ENCODE peak calls at places on chromosomes 12 and 14, in four cellular contexts. Y is WTC11, Z is HepG2, Q is K562. V is an unnamed sample.

GRCh38 chr12:57216014-57216891 is at the start of gene NXPH4:
- DNase-seq in Y (peak), Z (no peak), Q (peak), V (peak)

GRCh38 chr12:65885716-65886115 is 61.4 kb downstream of the HMGA2 start:
- DNase-seq in Y (no peak), Z (no peak), Q (no peak), V (no peak)

GRCh38 chr12:40980346-40981005 is 207.6 kb upstream of the PDZRN4 start:
- DNase-seq in Y (no peak), Z (no peak), Q (no peak), V (no peak)

GRCh38 chr12:12839886-12840285 is 26.7 kb downstream of the DDX47 start:
- DNase-seq in Y (no peak), Z (no peak), Q (no peak), V (peak)

GRCh38 chr12:62632521-62632920 is 165.9 kb downstream of the MON2 start:
- DNase-seq in Y (peak), Z (peak), Q (no peak), V (no peak)

GRCh38 chr12:49982246-49983229 is 9.8 kb downstream of the AQP6 start:
- DNase-seq in Y (no peak), Z (no peak), Q (no peak), V (no peak)

GRCh38 chr14:75307700-75308379 is 29.2 kb downstream of the FOS start:
- DNase-seq in Y (peak), Z (peak), Q (peak), V (peak)

GRCh38 chr12:19031032-19031431 is 98.5 kb upstream of the PLEKHA5 start:
- DNase-seq in Y (no peak), Z (no peak), Q (no peak), V (no peak)

GRCh38 chr14:99975190-99975589 is 90.0 kb upstream of the EVL start:
- DNase-seq in Y (no peak), Z (no peak), Q (no peak), V (no peak)

GRCh38 chr14:33564774-33565630 is 385.9 kb downstream of the EGLN3 start:
- DNase-seq in Y (no peak), Z (peak), Q (peak), V (no peak)

GRCh38 chr14:102415671-102416070 is 52.9 kb downstream of the TECPR2 start:
- DNase-seq in Y (no peak), Z (no peak), Q (no peak), V (no peak)

GRCh38 chr12:62865860-62866407 is 69.0 kb downstream of the PPM1H start:
- DNase-seq in Y (peak), Z (no peak), Q (no peak), V (no peak)

GRCh38 chr12:22250762-22251161 is 83.7 kb downstream of the ST8SIA1 start:
- DNase-seq in Y (no peak), Z (no peak), Q (no peak), V (no peak)

GRCh38 chr12:102631274-102631673 is 150.9 kb upstream of the IGF1 start:
- DNase-seq in Y (no peak), Z (no peak), Q (no peak), V (no peak)

GRCh38 chr12:127193341-127193740 is 1073.6 kb upstream of the TMEM132C start:
- DNase-seq in Y (no peak), Z (no peak), Q (no peak), V (no peak)

GRCh38 chr14:55152052-55152753 is 23.2 kb downstream of the LGALS3 start:
- DNase-seq in Y (no peak), Z (no peak), Q (no peak), V (no peak)

GRCh38 chr12:6632026-6632978 is 3.5 kb downstream of the LPAR5 start:
- DNase-seq in Y (no peak), Z (no peak), Q (no peak), V (no peak)

GRCh38 chr14:62213516-62213915 is 451.3 kb downstream of the SNAPC1 start:
- DNase-seq in Y (no peak), Z (no peak), Q (no peak), V (peak)

GRCh38 chr14:55789442-55789841 is 209.4 kb downstream of the KTN1 start:
- DNase-seq in Y (no peak), Z (no peak), Q (no peak), V (no peak)

GRCh38 chr12:92593734-92594402 is 108.9 kb upstream of the PLEKHG7 start:
- DNase-seq in Y (no peak), Z (peak), Q (no peak), V (no peak)

GRCh38 chr14:70602254-70602653 is 1.8 kb upstream of the MED6 start:
- DNase-seq in Y (no peak), Z (no peak), Q (no peak), V (no peak)

GRCh38 chr12:42732908-42733411 is 143.4 kb upstream of the PRICKLE1 start:
- DNase-seq in Y (no peak), Z (no peak), Q (no peak), V (no peak)

GRCh38 chr12:8697476-8698131 is at the start of gene RIMKLB:
- DNase-seq in Y (peak), Z (no peak), Q (peak), V (peak)

GRCh38 chr14:69316449-69317391 is 56.8 kb downstream of the GALNT16 start:
- DNase-seq in Y (peak), Z (no peak), Q (no peak), V (no peak)
- TF ChIP-seq ELF4 in Y (no peak), Z (no peak), Q (no peak), V (no peak)

DNA sequence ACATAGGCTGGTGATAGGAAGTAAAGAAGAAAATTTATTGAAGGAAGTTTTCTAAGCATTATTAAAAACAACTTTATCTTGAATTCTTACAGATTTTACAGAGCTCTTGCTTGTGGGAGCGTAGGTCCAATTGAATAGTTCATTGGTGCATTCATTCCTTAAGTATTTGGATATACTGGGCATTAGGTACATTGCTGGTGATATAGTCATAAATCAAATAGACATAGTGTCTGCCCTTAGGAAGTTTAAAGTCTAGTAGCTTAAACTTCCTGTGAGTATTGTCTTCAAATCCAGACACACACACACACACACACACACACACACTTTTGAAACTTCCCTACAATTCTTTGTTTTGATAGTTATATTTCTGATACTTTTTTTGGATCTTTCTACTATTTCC is 226.7 kb downstream of the FUT8 start:
- DNase-seq in Y (no peak), Z (peak), Q (no peak), V (no peak)
- TF ChIP-seq SP1 in Y (no peak), Z (no peak), Q (no peak), V (no peak)

GRCh38 chr14:60508707-60509437 is at the start of gene SIX6:
- DNase-seq in Y (peak), Z (no peak), Q (no peak), V (no peak)

GRCh38 chr14:60506462-60506984 is 2.4 kb upstream of the SIX6 start:
- DNase-seq in Y (peak), Z (no peak), Q (no peak), V (no peak)

GRCh38 chr14:60506010-60506409 is 2.9 kb upstream of the SIX6 start:
- DNase-seq in Y (no peak), Z (no peak), Q (no peak), V (no peak)

GRCh38 chr14:60508363-60508706 is 611 bp upstream of the SIX6 start:
- DNase-seq in Y (no peak), Z (no peak), Q (no peak), V (no peak)

DNA sequence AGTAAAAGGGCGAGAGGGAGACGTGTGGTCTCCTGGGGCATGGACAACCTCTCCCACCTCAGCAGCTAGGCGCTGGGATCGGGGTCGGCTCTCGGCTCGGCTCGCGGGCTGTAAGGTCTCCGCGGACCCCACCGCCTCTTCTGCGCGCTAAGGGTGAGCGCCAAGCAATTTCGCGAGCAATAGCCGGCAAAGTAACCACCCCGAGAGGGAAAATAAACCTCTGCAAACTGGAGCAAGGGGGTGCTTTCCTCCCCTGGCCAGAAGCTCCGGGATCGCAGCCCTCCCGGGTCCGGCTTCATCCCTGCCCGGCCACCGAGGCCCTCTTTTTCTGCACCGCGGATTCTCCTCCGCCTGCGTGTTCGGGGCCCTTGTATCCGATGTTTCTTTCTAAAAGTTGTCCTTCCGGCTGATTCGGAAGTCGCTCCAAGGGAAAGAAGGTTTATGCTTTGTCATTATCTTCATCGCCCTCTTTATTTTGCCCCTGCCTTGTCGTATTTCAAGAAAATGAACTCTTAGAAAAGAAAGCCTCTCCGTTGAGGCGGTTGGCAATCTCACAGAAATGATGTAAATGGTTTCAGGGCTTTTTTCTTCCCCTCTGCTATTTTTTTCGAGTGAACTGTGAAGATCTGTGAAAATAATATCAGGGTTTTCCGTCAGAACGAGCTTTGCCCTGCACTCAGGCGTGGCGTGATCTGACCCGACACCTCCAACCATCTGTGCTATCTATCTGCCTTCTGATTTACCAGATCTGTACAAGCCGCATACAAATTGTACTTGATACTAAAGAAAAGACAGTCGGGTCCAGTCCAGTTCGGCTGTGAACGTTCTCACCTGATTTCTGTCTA is 1.7 kb upstream of the SIX6 start:
- DNase-seq in Y (peak), Z (no peak), Q (no peak), V (no peak)
- TF ChIP-seq ELF4 in Y (no peak), Z (no peak), Q (no peak), V (no peak)

GRCh38 chr12:117684471-117684870 is 284.3 kb downstream of the KSR2 start:
- DNase-seq in Y (no peak), Z (no peak), Q (no peak), V (no peak)

GRCh38 chr12:117686210-117686609 is 282.6 kb downstream of the KSR2 start:
- DNase-seq in Y (no peak), Z (no peak), Q (no peak), V (no peak)

GRCh38 chr12:117689857-117690256 is 278.9 kb downstream of the KSR2 start:
- DNase-seq in Y (no peak), Z (no peak), Q (no peak), V (no peak)

GRCh38 chr12:117686911-117687377 is 281.8 kb downstream of the KSR2 start:
- DNase-seq in Y (no peak), Z (peak), Q (no peak), V (no peak)

GRCh38 chr12:117685115-117685926 is 283.5 kb downstream of the KSR2 start:
- DNase-seq in Y (peak), Z (peak), Q (peak), V (peak)
- TF ChIP-seq SP1 in Y (no peak), Z (no peak), Q (no peak), V (no peak)

GRCh38 chr12:117662220-117662619 is 300.8 kb upstream of the NOS1 start:
- DNase-seq in Y (no peak), Z (no peak), Q (no peak), V (no peak)

GRCh38 chr12:117660896-117661295 is 299.5 kb upstream of the NOS1 start:
- DNase-seq in Y (no peak), Z (no peak), Q (no peak), V (no peak)

GRCh38 chr12:117658226-117658625 is 296.8 kb upstream of the NOS1 start:
- DNase-seq in Y (no peak), Z (no peak), Q (no peak), V (no peak)

GRCh38 chr12:117664169-117664568 is 302.7 kb upstream of the NOS1 start:
- DNase-seq in Y (no peak), Z (no peak), Q (no peak), V (no peak)

DNA sequence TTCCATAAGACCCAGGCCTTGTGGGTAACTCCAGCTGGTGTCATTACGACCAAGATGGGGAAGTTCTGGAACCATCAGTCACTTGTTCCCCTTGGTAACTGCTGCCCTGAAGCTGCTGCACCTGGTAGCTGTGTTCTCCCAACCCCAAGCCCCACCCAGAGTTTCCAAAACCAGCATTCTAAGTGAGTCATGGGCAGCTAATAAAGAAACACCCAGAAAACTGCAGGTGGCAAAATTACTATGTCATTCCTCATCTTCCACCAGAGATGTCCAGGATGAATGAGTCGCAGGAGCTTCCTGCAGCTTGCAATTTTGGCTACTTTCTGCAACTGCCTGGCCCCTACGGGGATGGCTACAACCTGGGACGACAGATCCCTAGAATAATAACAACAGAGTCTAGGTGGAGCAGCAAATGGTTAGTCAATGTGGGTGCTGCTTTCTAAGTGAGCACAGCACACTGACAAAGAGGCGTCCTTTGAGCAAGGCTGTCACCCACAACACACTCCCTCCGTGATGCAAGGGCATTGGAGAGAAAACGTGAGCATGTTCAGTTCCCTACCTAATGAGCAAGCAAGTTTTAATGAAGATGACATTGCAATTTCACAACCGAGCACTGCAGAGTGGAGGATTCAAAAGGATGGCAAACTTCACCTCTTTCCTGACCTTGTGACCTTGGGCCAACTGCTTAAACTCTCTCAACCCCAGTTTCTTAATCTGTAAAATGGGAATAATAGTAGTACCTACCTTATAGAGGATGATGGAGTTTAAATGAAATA is 301.4 kb upstream of the NOS1 start:
- DNase-seq in Y (no peak), Z (no peak), Q (no peak), V (no peak)
- TF ChIP-seq ELF4 in Y (no peak), Z (no peak), Q (no peak), V (no peak)

GRCh38 chr12:118374909-118375308 is 1.4 kb upstream of the SUDS3 start:
- DNase-seq in Y (no peak), Z (no peak), Q (no peak), V (no peak)

GRCh38 chr12:118376089-118377004 is at the start of gene SUDS3:
- DNase-seq in Y (peak), Z (peak), Q (peak), V (peak)

GRCh38 chr12:118375348-118375747 is 1.0 kb upstream of the SUDS3 start:
- DNase-seq in Y (no peak), Z (no peak), Q (peak), V (no peak)

GRCh38 chr12:118377005-118377890 is 893 bp downstream of the SUDS3 start:
- DNase-seq in Y (no peak), Z (no peak), Q (peak), V (no peak)

DNA sequence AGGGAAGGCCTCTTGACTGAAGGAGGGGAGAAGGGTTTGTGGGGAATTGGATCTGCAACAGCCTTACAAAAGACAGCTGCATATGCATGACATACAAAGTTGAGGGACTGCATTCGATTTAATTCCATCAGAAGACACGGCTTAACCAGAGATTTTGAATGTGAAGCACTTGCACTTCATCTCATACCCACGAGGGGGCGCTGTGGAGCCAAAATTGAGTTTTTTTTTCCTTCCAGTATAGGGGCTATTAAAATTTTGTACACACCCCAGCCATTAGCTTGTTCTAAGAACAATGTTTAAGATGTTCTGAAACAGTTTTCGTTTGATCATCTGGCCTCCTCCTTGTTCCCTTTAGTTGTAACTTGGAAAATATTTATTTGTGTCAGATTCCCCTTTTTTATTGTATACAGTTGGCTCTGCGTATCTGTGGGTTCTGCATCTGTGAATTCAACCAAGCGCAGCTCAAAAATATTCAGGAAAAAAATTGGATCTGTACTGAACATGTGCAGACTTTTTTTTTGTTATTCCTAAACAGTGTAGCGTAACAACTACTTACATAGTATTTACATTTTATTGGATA is 1.6 kb downstream of the SUDS3 start:
- DNase-seq in Y (peak), Z (peak), Q (peak), V (peak)
- TF ChIP-seq SP1 in Y (no peak), Z (no peak), Q (no peak), V (no peak)

V was measured in HEK293T.